ENCODE peak calls at places on chromosomes 13 and 19, in ten cellular contexts. One of them, this sample, is unnamed.

GRCh38 chr13:50130686-50131051 is 115.4 kb downstream of the KCNRG start:
- DNase-seq in tibial nerve: no peak
- DNase-seq in epithelial cell of esophagus: peak
- DNase-seq in BE2C: peak
- DNase-seq in RWPE2: no peak
- DNase-seq in sigmoid colon: no peak
- DNase-seq in CD8-positive, alpha-beta memory T cell: no peak
- DNase-seq in skeletal muscle cell: peak
- DNase-seq in CD4-positive, alpha-beta memory T cell: peak
- DNase-seq in HFF-Myc: no peak
- DNase-seq in this sample: no peak

GRCh38 chr19:14003279-14004051 is 2.7 kb downstream of the RFX1 start:
- DNase-seq in tibial nerve: no peak
- DNase-seq in epithelial cell of esophagus: no peak
- DNase-seq in BE2C: no peak
- DNase-seq in RWPE2: no peak
- DNase-seq in sigmoid colon: no peak
- DNase-seq in CD8-positive, alpha-beta memory T cell: no peak
- DNase-seq in skeletal muscle cell: no peak
- DNase-seq in CD4-positive, alpha-beta memory T cell: peak
- DNase-seq in HFF-Myc: no peak
- DNase-seq in this sample: no peak

GRCh38 chr19:7911509-7912143 is 3.0 kb upstream of the TGFBR3L start:
- DNase-seq in tibial nerve: no peak
- DNase-seq in epithelial cell of esophagus: no peak
- DNase-seq in BE2C: no peak
- DNase-seq in RWPE2: no peak
- DNase-seq in sigmoid colon: no peak
- DNase-seq in CD8-positive, alpha-beta memory T cell: no peak
- DNase-seq in skeletal muscle cell: no peak
- DNase-seq in CD4-positive, alpha-beta memory T cell: no peak
- DNase-seq in HFF-Myc: no peak
- DNase-seq in this sample: no peak

GRCh38 chr19:55599468-55600335 is at the start of the genes FIZ1 and ZNF524:
- DNase-seq in tibial nerve: peak
- DNase-seq in epithelial cell of esophagus: peak
- DNase-seq in BE2C: peak
- DNase-seq in RWPE2: peak
- DNase-seq in sigmoid colon: peak
- DNase-seq in CD8-positive, alpha-beta memory T cell: peak
- DNase-seq in skeletal muscle cell: peak
- DNase-seq in CD4-positive, alpha-beta memory T cell: peak
- DNase-seq in HFF-Myc: peak
- DNase-seq in this sample: peak

GRCh38 chr13:38325426-38325825 is 24.2 kb upstream of the UFM1 start:
- DNase-seq in tibial nerve: no peak
- DNase-seq in epithelial cell of esophagus: no peak
- DNase-seq in BE2C: no peak
- DNase-seq in RWPE2: no peak
- DNase-seq in sigmoid colon: no peak
- DNase-seq in CD8-positive, alpha-beta memory T cell: no peak
- DNase-seq in skeletal muscle cell: no peak
- DNase-seq in CD4-positive, alpha-beta memory T cell: no peak
- DNase-seq in HFF-Myc: no peak
- DNase-seq in this sample: no peak

GRCh38 chr13:44003481-44003880 is 123.8 kb downstream of the LACC1 start:
- DNase-seq in tibial nerve: no peak
- DNase-seq in epithelial cell of esophagus: no peak
- DNase-seq in BE2C: no peak
- DNase-seq in RWPE2: no peak
- DNase-seq in sigmoid colon: no peak
- DNase-seq in CD8-positive, alpha-beta memory T cell: no peak
- DNase-seq in skeletal muscle cell: no peak
- DNase-seq in CD4-positive, alpha-beta memory T cell: no peak
- DNase-seq in HFF-Myc: no peak
- DNase-seq in this sample: no peak

GRCh38 chr19:38417544-38418506 is 8.2 kb downstream of the RASGRP4 start:
- DNase-seq in tibial nerve: no peak
- DNase-seq in epithelial cell of esophagus: peak
- DNase-seq in BE2C: peak
- DNase-seq in RWPE2: no peak
- DNase-seq in sigmoid colon: peak
- DNase-seq in CD8-positive, alpha-beta memory T cell: peak
- DNase-seq in skeletal muscle cell: no peak
- DNase-seq in CD4-positive, alpha-beta memory T cell: peak
- DNase-seq in HFF-Myc: no peak
- DNase-seq in this sample: no peak

GRCh38 chr13:110409581-110409992 is 102.5 kb downstream of the COL4A2 start:
- DNase-seq in tibial nerve: no peak
- DNase-seq in epithelial cell of esophagus: peak
- DNase-seq in BE2C: no peak
- DNase-seq in RWPE2: no peak
- DNase-seq in sigmoid colon: no peak
- DNase-seq in CD8-positive, alpha-beta memory T cell: no peak
- DNase-seq in skeletal muscle cell: no peak
- DNase-seq in CD4-positive, alpha-beta memory T cell: no peak
- DNase-seq in HFF-Myc: no peak
- DNase-seq in this sample: no peak

GRCh38 chr13:48782429-48782840 is 128.7 kb downstream of the CYSLTR2 start:
- DNase-seq in tibial nerve: no peak
- DNase-seq in epithelial cell of esophagus: no peak
- DNase-seq in BE2C: no peak
- DNase-seq in RWPE2: no peak
- DNase-seq in sigmoid colon: no peak
- DNase-seq in CD8-positive, alpha-beta memory T cell: no peak
- DNase-seq in skeletal muscle cell: no peak
- DNase-seq in CD4-positive, alpha-beta memory T cell: no peak
- DNase-seq in HFF-Myc: no peak
- DNase-seq in this sample: no peak

DNA sequence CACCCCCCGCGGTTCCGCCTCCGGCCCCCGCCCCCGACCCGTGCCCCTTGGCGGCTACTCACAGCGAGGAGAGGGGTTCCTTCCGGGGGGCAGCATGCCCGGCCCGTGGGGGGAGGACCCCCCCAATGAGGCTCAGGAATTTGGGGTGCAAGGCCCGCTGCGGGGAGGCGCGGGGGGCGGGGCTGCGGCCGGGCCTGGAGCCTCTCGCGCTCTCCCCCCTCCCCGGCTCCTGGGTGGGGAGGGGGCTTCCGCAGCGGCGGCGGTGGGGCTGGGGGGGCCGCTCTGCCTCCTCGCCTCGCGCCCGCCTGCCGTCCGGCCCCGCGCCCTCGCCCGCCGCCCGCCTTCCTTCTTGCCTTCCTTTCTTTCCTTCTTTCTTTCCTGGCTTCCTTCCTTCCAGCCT is 353 bp downstream of the LRRC4B start:
- DNase-seq in tibial nerve: no peak
- DNase-seq in epithelial cell of esophagus: no peak
- DNase-seq in BE2C: no peak
- DNase-seq in RWPE2: no peak
- DNase-seq in sigmoid colon: no peak
- DNase-seq in CD8-positive, alpha-beta memory T cell: no peak
- DNase-seq in skeletal muscle cell: no peak
- DNase-seq in CD4-positive, alpha-beta memory T cell: no peak
- DNase-seq in HFF-Myc: no peak
- DNase-seq in this sample: no peak
- H3K4me3 ChIP-seq in tibial nerve: peak
- H3K4me3 ChIP-seq in epithelial cell of esophagus: no peak
- H3K4me3 ChIP-seq in BE2C: no peak
- H3K4me3 ChIP-seq in RWPE2: no peak
- H3K4me3 ChIP-seq in sigmoid colon: peak
- H3K4me3 ChIP-seq in CD8-positive, alpha-beta memory T cell: no peak
- H3K4me3 ChIP-seq in skeletal muscle cell: no peak
- H3K4me3 ChIP-seq in CD4-positive, alpha-beta memory T cell: no peak
- H3K4me3 ChIP-seq in HFF-Myc: no peak
- H3K4me3 ChIP-seq in this sample: no peak

GRCh38 chr19:49118565-49119410 is at the start of gene C19orf73:
- DNase-seq in tibial nerve: peak
- DNase-seq in epithelial cell of esophagus: peak
- DNase-seq in BE2C: peak
- DNase-seq in RWPE2: peak
- DNase-seq in sigmoid colon: peak
- DNase-seq in CD8-positive, alpha-beta memory T cell: peak
- DNase-seq in skeletal muscle cell: peak
- DNase-seq in CD4-positive, alpha-beta memory T cell: peak
- DNase-seq in HFF-Myc: peak
- DNase-seq in this sample: peak

GRCh38 chr19:49120868-49121267 is 1.5 kb downstream of the PPFIA3 start:
- DNase-seq in tibial nerve: no peak
- DNase-seq in epithelial cell of esophagus: no peak
- DNase-seq in BE2C: no peak
- DNase-seq in RWPE2: no peak
- DNase-seq in sigmoid colon: no peak
- DNase-seq in CD8-positive, alpha-beta memory T cell: no peak
- DNase-seq in skeletal muscle cell: no peak
- DNase-seq in CD4-positive, alpha-beta memory T cell: no peak
- DNase-seq in HFF-Myc: no peak
- DNase-seq in this sample: no peak

GRCh38 chr19:49119411-49120324 is at the start of gene PPFIA3:
- DNase-seq in tibial nerve: peak
- DNase-seq in epithelial cell of esophagus: peak
- DNase-seq in BE2C: peak
- DNase-seq in RWPE2: peak
- DNase-seq in sigmoid colon: peak
- DNase-seq in CD8-positive, alpha-beta memory T cell: peak
- DNase-seq in skeletal muscle cell: no peak
- DNase-seq in CD4-positive, alpha-beta memory T cell: no peak
- DNase-seq in HFF-Myc: no peak
- DNase-seq in this sample: no peak

GRCh38 chr19:49117677-49118564 is 1.0 kb downstream of the C19orf73 start:
- DNase-seq in tibial nerve: no peak
- DNase-seq in epithelial cell of esophagus: no peak
- DNase-seq in BE2C: no peak
- DNase-seq in RWPE2: no peak
- DNase-seq in sigmoid colon: no peak
- DNase-seq in CD8-positive, alpha-beta memory T cell: no peak
- DNase-seq in skeletal muscle cell: no peak
- DNase-seq in CD4-positive, alpha-beta memory T cell: no peak
- DNase-seq in HFF-Myc: no peak
- DNase-seq in this sample: no peak

GRCh38 chr19:49120325-49120683 is 960 bp downstream of the PPFIA3 start:
- DNase-seq in tibial nerve: no peak
- DNase-seq in epithelial cell of esophagus: no peak
- DNase-seq in BE2C: no peak
- DNase-seq in RWPE2: no peak
- DNase-seq in sigmoid colon: no peak
- DNase-seq in CD8-positive, alpha-beta memory T cell: no peak
- DNase-seq in skeletal muscle cell: no peak
- DNase-seq in CD4-positive, alpha-beta memory T cell: no peak
- DNase-seq in HFF-Myc: no peak
- DNase-seq in this sample: no peak
- H3K4me3 ChIP-seq in tibial nerve: no peak
- H3K4me3 ChIP-seq in epithelial cell of esophagus: no peak
- H3K4me3 ChIP-seq in BE2C: peak
- H3K4me3 ChIP-seq in RWPE2: peak
- H3K4me3 ChIP-seq in sigmoid colon: no peak
- H3K4me3 ChIP-seq in CD8-positive, alpha-beta memory T cell: no peak
- H3K4me3 ChIP-seq in skeletal muscle cell: no peak
- H3K4me3 ChIP-seq in CD4-positive, alpha-beta memory T cell: peak
- H3K4me3 ChIP-seq in HFF-Myc: no peak
- H3K4me3 ChIP-seq in this sample: no peak

GRCh38 chr19:17256130-17256529 is 8.4 kb downstream of the USHBP1 start:
- DNase-seq in tibial nerve: no peak
- DNase-seq in epithelial cell of esophagus: no peak
- DNase-seq in BE2C: no peak
- DNase-seq in RWPE2: no peak
- DNase-seq in sigmoid colon: no peak
- DNase-seq in CD8-positive, alpha-beta memory T cell: no peak
- DNase-seq in skeletal muscle cell: no peak
- DNase-seq in CD4-positive, alpha-beta memory T cell: no peak
- DNase-seq in HFF-Myc: no peak
- DNase-seq in this sample: no peak
- H3K4me3 ChIP-seq in tibial nerve: no peak
- H3K4me3 ChIP-seq in epithelial cell of esophagus: no peak
- H3K4me3 ChIP-seq in BE2C: no peak
- H3K4me3 ChIP-seq in RWPE2: no peak
- H3K4me3 ChIP-seq in sigmoid colon: no peak
- H3K4me3 ChIP-seq in CD8-positive, alpha-beta memory T cell: no peak
- H3K4me3 ChIP-seq in skeletal muscle cell: no peak
- H3K4me3 ChIP-seq in CD4-positive, alpha-beta memory T cell: no peak
- H3K4me3 ChIP-seq in HFF-Myc: no peak
- H3K4me3 ChIP-seq in this sample: no peak

GRCh38 chr19:18635831-18636182 is 1.0 kb upstream of the KLHL26 start:
- DNase-seq in tibial nerve: no peak
- DNase-seq in epithelial cell of esophagus: no peak
- DNase-seq in BE2C: no peak
- DNase-seq in RWPE2: no peak
- DNase-seq in sigmoid colon: no peak
- DNase-seq in CD8-positive, alpha-beta memory T cell: no peak
- DNase-seq in skeletal muscle cell: no peak
- DNase-seq in CD4-positive, alpha-beta memory T cell: no peak
- DNase-seq in HFF-Myc: no peak
- DNase-seq in this sample: no peak
- H3K4me3 ChIP-seq in tibial nerve: no peak
- H3K4me3 ChIP-seq in epithelial cell of esophagus: no peak
- H3K4me3 ChIP-seq in BE2C: no peak
- H3K4me3 ChIP-seq in RWPE2: no peak
- H3K4me3 ChIP-seq in sigmoid colon: peak
- H3K4me3 ChIP-seq in CD8-positive, alpha-beta memory T cell: no peak
- H3K4me3 ChIP-seq in skeletal muscle cell: peak
- H3K4me3 ChIP-seq in CD4-positive, alpha-beta memory T cell: no peak
- H3K4me3 ChIP-seq in HFF-Myc: no peak
- H3K4me3 ChIP-seq in this sample: no peak